ENCODE peak calls at places on chromosomes 6 and 20, in nine cellular contexts. U is posterior cingulate gyrus, K is adipocyte, R is fibroblast of pulmonary artery, O is T47D, S is renal cortical epithelial cell, F is esophagus squamous epithelium, M is kidney tubule cell, I is M059J. J is an unnamed sample.

GRCh38 chr6:15313367-15313766 is 67.5 kb downstream of the JARID2 start:
- DNase-seq in I (no peak), O (no peak), M (no peak), U (peak), S (no peak), F (no peak), R (no peak), K (no peak), J (no peak)

GRCh38 chr20:8132632-8133587 is 844 bp downstream of the PLCB1 start:
- DNase-seq in F (no peak), R (peak), S (no peak), U (peak), I (no peak), O (peak), K (peak), M (no peak), J (no peak)

GRCh38 chr20:42635699-42636411 is 553.9 kb downstream of the PTPRT start:
- DNase-seq in F (no peak), O (no peak), S (peak), K (no peak), M (peak), U (no peak), I (no peak), R (no peak), J (no peak)

GRCh38 chr6:150024646-150025155 is 631 bp downstream of the RAET1L start:
- DNase-seq in I (no peak), K (no peak), O (no peak), U (no peak), F (no peak), M (no peak), S (no peak), R (no peak), J (no peak)

GRCh38 chr6:41578714-41579610 is 32.8 kb downstream of the FOXP4 start:
- DNase-seq in O (no peak), I (peak), S (peak), F (no peak), U (no peak), K (no peak), R (no peak), M (no peak), J (peak)

GRCh38 chr20:47201074-47201730 is 155.3 kb downstream of the ZMYND8 start:
- DNase-seq in I (no peak), R (no peak), U (no peak), M (no peak), S (no peak), O (no peak), F (no peak), K (no peak), J (no peak)

GRCh38 chr6:44388135-44388487 is 605 bp downstream of the CDC5L start:
- DNase-seq in U (no peak), R (no peak), K (no peak), I (no peak), S (no peak), F (no peak), O (peak), M (no peak), J (no peak)

GRCh38 chr6:25138697-25139051 is 140.5 kb upstream of the CARMIL1 start:
- DNase-seq in K (peak), O (no peak), F (no peak), M (peak), R (peak), S (peak), I (no peak), U (no peak), J (no peak)

GRCh38 chr6:52640170-52640569 is 30.7 kb upstream of the TMEM14A start:
- DNase-seq in I (no peak), R (peak), S (no peak), F (no peak), U (peak), K (no peak), O (no peak), M (no peak), J (peak)

GRCh38 chr6:116217069-116217468 is 36.8 kb downstream of the TSPYL4 start:
- DNase-seq in R (peak), K (peak), I (peak), F (no peak), U (no peak), M (peak), S (peak), O (peak), J (peak)

GRCh38 chr6:3455121-3455489 is 1.7 kb downstream of the SLC22A23 start:
- DNase-seq in U (peak), M (no peak), K (no peak), I (no peak), F (no peak), R (no peak), O (peak), S (no peak), J (no peak)

GRCh38 chr20:20095114-20095872 is 43.0 kb downstream of the CFAP61 start:
- DNase-seq in F (no peak), O (no peak), K (no peak), M (no peak), U (no peak), R (no peak), I (no peak), S (no peak), J (no peak)

GRCh38 chr20:63977392-63978276 is 1.8 kb downstream of the SAMD10 start:
- DNase-seq in O (no peak), I (peak), S (peak), F (no peak), U (no peak), M (peak), K (no peak), R (peak), J (peak)

GRCh38 chr6:107823047-107823557 is 1.0 kb downstream of the SCML4 start:
- DNase-seq in K (no peak), S (no peak), I (no peak), M (no peak), O (no peak), U (no peak), R (no peak), F (no peak), J (no peak)

GRCh38 chr20:32583581-32584045 is 1.5 kb downstream of the NOL4L start:
- DNase-seq in R (no peak), S (no peak), M (no peak), F (no peak), O (no peak), K (peak), U (peak), I (no peak), J (no peak)

GRCh38 chr6:18997375-18997826 is 610.3 kb downstream of the RNF144B start:
- DNase-seq in S (peak), I (peak), U (no peak), K (peak), M (peak), F (no peak), O (peak), R (peak), J (peak)

GRCh38 chr20:40192529-40192928 is 496.5 kb downstream of the MAFB start:
- DNase-seq in U (no peak), S (no peak), K (no peak), R (no peak), F (no peak), O (no peak), I (no peak), M (no peak), J (no peak)

GRCh38 chr6:168709034-168709433 is 268.1 kb downstream of the SMOC2 start:
- DNase-seq in U (no peak), K (no peak), R (no peak), F (no peak), S (no peak), I (no peak), M (no peak), O (no peak), J (no peak)

GRCh38 chr20:48626226-48626937 is 201.4 kb downstream of the PREX1 start:
- DNase-seq in K (no peak), S (no peak), I (no peak), R (peak), U (no peak), F (no peak), M (no peak), O (no peak), J (no peak)

GRCh38 chr6:75143186-75143585 is 62.7 kb downstream of the COL12A1 start:
- DNase-seq in F (no peak), O (no peak), R (peak), K (peak), I (peak), M (no peak), S (no peak), U (no peak), J (no peak)

GRCh38 chr6:158253248-158253647 is 59.0 kb upstream of the TULP4 start:
- DNase-seq in S (no peak), U (no peak), R (no peak), K (no peak), F (no peak), I (no peak), O (no peak), M (no peak), J (no peak)

GRCh38 chr6:37822851-37823682 is 3.5 kb downstream of the ZFAND3 start:
- DNase-seq in O (peak), U (no peak), F (no peak), R (peak), I (no peak), S (peak), M (peak), K (no peak), J (no peak)

GRCh38 chr6:170147832-170148708 is 142.8 kb downstream of the DLL1 start:
- DNase-seq in F (no peak), O (no peak), S (no peak), M (no peak), U (no peak), K (no peak), R (no peak), I (no peak), J (no peak)

GRCh38 chr6:144434308-144434990 is 149.3 kb downstream of the UTRN start:
- DNase-seq in R (peak), K (peak), F (no peak), I (peak), M (peak), U (no peak), O (no peak), S (peak), J (peak)

GRCh38 chr6:51684603-51685002 is 402.8 kb downstream of the PKHD1 start:
- DNase-seq in U (no peak), M (no peak), O (no peak), I (no peak), K (no peak), R (no peak), S (no peak), F (no peak), J (no peak)

GRCh38 chr6:135568366-135568765 is 70.8 kb upstream of the AHI1 start:
- DNase-seq in I (peak), U (no peak), S (no peak), F (no peak), R (peak), M (no peak), K (peak), O (no peak), J (peak)

GRCh38 chr6:66103954-66104353 is 396.9 kb upstream of the EYS start:
- DNase-seq in S (no peak), O (no peak), U (no peak), F (no peak), K (no peak), I (peak), M (no peak), R (peak), J (no peak)

GRCh38 chr20:44643596-44644383 is 7.7 kb downstream of the ADA start:
- DNase-seq in F (no peak), O (no peak), K (peak), U (peak), S (peak), I (peak), R (peak), M (peak), J (peak)